ENCODE peak calls at places on chromosomes 6 and 20, in seven cellular contexts. One of them, this sample, is unnamed.
A peak's percentile ranks its signal among the peaks of the same experiment; 100 is the strongest.

GRCh38 chr6:139336488-139336887 is 38.0 kb downstream of the CITED2 start:
- DNase-seq in HEK293T: no peak
- DNase-seq in COLO829: no peak
- DNase-seq in NCI-H774: no peak
- DNase-seq in left ventricle myocardium inferior: peak; percentile 21
- DNase-seq in memory B cell: no peak
- DNase-seq in activated T-cell treated with anti-CD3 and anti-CD28 coated beads for 1 hour: no peak
- DNase-seq in this sample: no peak

GRCh38 chr20:53713328-53714056 is 119.9 kb upstream of the ZNF217 start:
- DNase-seq in memory B cell: no peak
- DNase-seq in NCI-H774: no peak
- DNase-seq in activated T-cell treated with anti-CD3 and anti-CD28 coated beads for 1 hour: no peak
- DNase-seq in left ventricle myocardium inferior: no peak
- DNase-seq in COLO829: no peak
- DNase-seq in HEK293T: no peak
- DNase-seq in this sample: no peak

GRCh38 chr6:168124921-168125320 is 45.9 kb upstream of the FRMD1 start:
- DNase-seq in memory B cell: peak; percentile 5
- DNase-seq in left ventricle myocardium inferior: no peak
- DNase-seq in activated T-cell treated with anti-CD3 and anti-CD28 coated beads for 1 hour: no peak
- DNase-seq in HEK293T: no peak
- DNase-seq in COLO829: no peak
- DNase-seq in NCI-H774: no peak
- DNase-seq in this sample: no peak

GRCh38 chr6:82144007-82144851 is 103.3 kb downstream of the IBTK start:
- DNase-seq in left ventricle myocardium inferior: no peak
- DNase-seq in activated T-cell treated with anti-CD3 and anti-CD28 coated beads for 1 hour: no peak
- DNase-seq in NCI-H774: peak; percentile 24
- DNase-seq in COLO829: peak; percentile 83
- DNase-seq in HEK293T: peak; percentile 13
- DNase-seq in memory B cell: no peak
- DNase-seq in this sample: no peak

GRCh38 chr6:53203483-53203882 is 54.8 kb upstream of the GCM1 start:
- DNase-seq in left ventricle myocardium inferior: no peak
- DNase-seq in COLO829: no peak
- DNase-seq in HEK293T: no peak
- DNase-seq in activated T-cell treated with anti-CD3 and anti-CD28 coated beads for 1 hour: no peak
- DNase-seq in memory B cell: no peak
- DNase-seq in NCI-H774: no peak
- DNase-seq in this sample: no peak

GRCh38 chr6:12265795-12266194 is 24.4 kb upstream of the EDN1 start:
- DNase-seq in memory B cell: no peak
- DNase-seq in HEK293T: no peak
- DNase-seq in COLO829: no peak
- DNase-seq in left ventricle myocardium inferior: no peak
- DNase-seq in NCI-H774: no peak
- DNase-seq in activated T-cell treated with anti-CD3 and anti-CD28 coated beads for 1 hour: no peak
- DNase-seq in this sample: no peak

GRCh38 chr6:34362909-34363713 is 29.4 kb downstream of the NUDT3 start:
- DNase-seq in memory B cell: no peak
- DNase-seq in HEK293T: no peak
- DNase-seq in activated T-cell treated with anti-CD3 and anti-CD28 coated beads for 1 hour: no peak
- DNase-seq in NCI-H774: no peak
- DNase-seq in COLO829: no peak
- DNase-seq in left ventricle myocardium inferior: no peak
- DNase-seq in this sample: no peak

GRCh38 chr20:9903048-9903651 is 64.3 kb upstream of the PAK5 start:
- DNase-seq in COLO829: no peak
- DNase-seq in left ventricle myocardium inferior: no peak
- DNase-seq in NCI-H774: no peak
- DNase-seq in memory B cell: no peak
- DNase-seq in HEK293T: peak; percentile 26
- DNase-seq in activated T-cell treated with anti-CD3 and anti-CD28 coated beads for 1 hour: no peak
- DNase-seq in this sample: peak; percentile 31

GRCh38 chr6:167404385-167405049 is 79.6 kb downstream of the TTLL2 start:
- DNase-seq in HEK293T: no peak
- DNase-seq in COLO829: no peak
- DNase-seq in NCI-H774: no peak
- DNase-seq in left ventricle myocardium inferior: no peak
- DNase-seq in activated T-cell treated with anti-CD3 and anti-CD28 coated beads for 1 hour: no peak
- DNase-seq in memory B cell: no peak
- DNase-seq in this sample: no peak

GRCh38 chr6:81875776-81876293 is 123.4 kb upstream of the TENT5A start:
- DNase-seq in NCI-H774: no peak
- DNase-seq in COLO829: no peak
- DNase-seq in HEK293T: no peak
- DNase-seq in memory B cell: no peak
- DNase-seq in activated T-cell treated with anti-CD3 and anti-CD28 coated beads for 1 hour: no peak
- DNase-seq in left ventricle myocardium inferior: no peak
- DNase-seq in this sample: no peak

GRCh38 chr6:14950103-14950969 is 295.5 kb upstream of the JARID2 start:
- DNase-seq in left ventricle myocardium inferior: no peak
- DNase-seq in COLO829: no peak
- DNase-seq in HEK293T: no peak
- DNase-seq in NCI-H774: no peak
- DNase-seq in memory B cell: no peak
- DNase-seq in activated T-cell treated with anti-CD3 and anti-CD28 coated beads for 1 hour: no peak
- DNase-seq in this sample: no peak

GRCh38 chr20:50758469-50758868 is 27.1 kb downstream of the PARD6B start:
- DNase-seq in memory B cell: no peak
- DNase-seq in HEK293T: no peak
- DNase-seq in activated T-cell treated with anti-CD3 and anti-CD28 coated beads for 1 hour: no peak
- DNase-seq in left ventricle myocardium inferior: no peak
- DNase-seq in NCI-H774: no peak
- DNase-seq in COLO829: no peak
- DNase-seq in this sample: no peak

GRCh38 chr6:109455161-109455501 is 441 bp downstream of the MICAL1 start:
- DNase-seq in memory B cell: peak; percentile 82
- DNase-seq in activated T-cell treated with anti-CD3 and anti-CD28 coated beads for 1 hour: no peak
- DNase-seq in HEK293T: no peak
- DNase-seq in COLO829: no peak
- DNase-seq in NCI-H774: no peak
- DNase-seq in left ventricle myocardium inferior: no peak
- DNase-seq in this sample: peak; percentile 56

This sample was measured in nephron progenitor cell.